ENCODE peak calls at places on chromosome 16, in seven cellular contexts. S is mesendoderm, G is H9, F is neuronal stem cell, B is H1, J is mesenchymal stem cell, C is trophoblast cell. A is an unnamed sample.

GRCh38 chr16:58821886-58822285 is 87.8 kb upstream of the GOT2 start:
- DNase-seq in S (no peak), G (no peak), F (no peak), B (no peak), J (no peak), C (no peak), A (no peak)

GRCh38 chr16:57127037-57127763 is 34.8 kb downstream of the CPNE2 start:
- DNase-seq in S (no peak), G (no peak), F (no peak), B (no peak), J (no peak), C (no peak), A (no peak)

GRCh38 chr16:50467943-50468748 is 80.0 kb upstream of the NKD1 start:
- DNase-seq in S (peak), G (peak), F (peak), B (no peak), J (no peak), C (peak), A (no peak)

GRCh38 chr16:51698647-51699046 is 547.6 kb upstream of the SALL1 start:
- DNase-seq in S (no peak), G (no peak), F (no peak), B (no peak), J (no peak), C (no peak), A (no peak)

GRCh38 chr16:70302745-70303144 is 3.8 kb downstream of the DDX19B start:
- DNase-seq in S (no peak), G (no peak), F (no peak), B (no peak), J (no peak), C (no peak), A (no peak)

GRCh38 chr16:50491516-50491915 is 56.7 kb upstream of the NKD1 start:
- DNase-seq in S (no peak), G (no peak), F (no peak), B (no peak), J (no peak), C (no peak), A (no peak)

GRCh38 chr16:30060354-30061194 is 5.0 kb upstream of the ALDOA start:
- DNase-seq in S (no peak), G (no peak), F (no peak), B (no peak), J (peak), C (peak), A (no peak)

GRCh38 chr16:50680907-50681885 is at the start of gene SNX20:
- DNase-seq in S (no peak), G (no peak), F (no peak), B (no peak), J (no peak), C (no peak), A (no peak)

GRCh38 chr16:9647981-9648701 is 534.1 kb downstream of the GRIN2A start:
- DNase-seq in S (peak), G (no peak), F (peak), B (no peak), J (no peak), C (peak), A (no peak)

GRCh38 chr16:73058616-73059409 is 10.9 kb upstream of the ZFHX3 start:
- DNase-seq in S (peak), G (no peak), F (peak), B (no peak), J (peak), C (peak), A (peak)

GRCh38 chr16:57778658-57779057 is 23.6 kb downstream of the KIFC3 start:
- DNase-seq in S (no peak), G (no peak), F (no peak), B (no peak), J (no peak), C (no peak), A (no peak)

GRCh38 chr16:3642397-3643094 is 11.9 kb upstream of the DNASE1 start:
- DNase-seq in S (peak), G (no peak), F (no peak), B (no peak), J (peak), C (peak), A (no peak)

GRCh38 chr16:87724490-87725291 is 41.1 kb downstream of the KLHDC4 start:
- DNase-seq in S (no peak), G (no peak), F (no peak), B (no peak), J (no peak), C (no peak), A (no peak)

GRCh38 chr16:14249291-14250032 is 178.3 kb downstream of the MRTFB start:
- DNase-seq in S (peak), G (no peak), F (peak), B (no peak), J (peak), C (peak), A (peak)

GRCh38 chr16:22380529-22380928 is 6.1 kb upstream of the CDR2 start:
- DNase-seq in S (no peak), G (no peak), F (no peak), B (no peak), J (no peak), C (no peak), A (peak)

GRCh38 chr16:15856901-15857778 is at the start of gene MYH11:
- DNase-seq in S (peak), G (peak), F (peak), B (no peak), J (peak), C (no peak), A (no peak)

GRCh38 chr16:22673463-22673862 is 140.5 kb upstream of the HS3ST2 start:
- DNase-seq in S (no peak), G (peak), F (no peak), B (no peak), J (no peak), C (no peak), A (no peak)

GRCh38 chr16:24729967-24730815 is 740 bp downstream of the TNRC6A start:
- DNase-seq in S (peak), G (no peak), F (peak), B (no peak), J (peak), C (peak), A (peak)

GRCh38 chr16:11729787-11730186 is 12.9 kb downstream of the TXNDC11 start:
- DNase-seq in S (no peak), G (no peak), F (no peak), B (no peak), J (no peak), C (no peak), A (no peak)

GRCh38 chr16:53991181-53992056 is 287.5 kb downstream of the FTO start:
- DNase-seq in S (peak), G (no peak), F (no peak), B (no peak), J (peak), C (no peak), A (peak)

GRCh38 chr16:57601801-57602478 is 26.5 kb upstream of the ADGRG1 start:
- DNase-seq in S (no peak), G (no peak), F (no peak), B (no peak), J (no peak), C (no peak), A (no peak)

GRCh38 chr16:50195276-50195675 is 42.2 kb downstream of the TENT4B start:
- DNase-seq in S (no peak), G (no peak), F (no peak), B (no peak), J (peak), C (peak), A (peak)

GRCh38 chr16:29995330-29995910 is at the start of gene HIRIP3:
- DNase-seq in S (peak), G (peak), F (peak), B (no peak), J (peak), C (peak), A (peak)

GRCh38 chr16:84735846-84736586 is 36.2 kb downstream of the USP10 start:
- DNase-seq in S (no peak), G (no peak), F (no peak), B (no peak), J (no peak), C (no peak), A (no peak)

GRCh38 chr16:69145658-69146057 is 13.2 kb downstream of the UTP4 start:
- DNase-seq in S (no peak), G (no peak), F (no peak), B (no peak), J (no peak), C (peak), A (peak)

GRCh38 chr16:56632160-56632847 is at the start of gene MT1M:
- DNase-seq in S (peak), G (no peak), F (no peak), B (no peak), J (peak), C (no peak), A (no peak)

GRCh38 chr16:3458278-3458851 is 14.9 kb downstream of the NAA60 start:
- DNase-seq in S (peak), G (no peak), F (peak), B (no peak), J (peak), C (peak), A (peak)

GRCh38 chr16:56669005-56669839 is at the start of gene MT1H:
- DNase-seq in S (no peak), G (peak), F (no peak), B (no peak), J (no peak), C (no peak), A (no peak)

GRCh38 chr16:3578610-3579551 is 1.7 kb upstream of the NLRC3 start:
- DNase-seq in S (peak), G (no peak), F (peak), B (no peak), J (no peak), C (no peak), A (no peak)

GRCh38 chr16:68645494-68646388 is 631 bp downstream of the CDH3 start:
- DNase-seq in S (peak), G (peak), F (no peak), B (no peak), J (no peak), C (peak), A (no peak)

GRCh38 chr16:66337434-66338188 is 28.9 kb upstream of the CDH5 start:
- DNase-seq in S (no peak), G (no peak), F (no peak), B (no peak), J (no peak), C (no peak), A (peak)

GRCh38 chr16:6335072-6335471 is 997.6 kb upstream of the RBFOX1 start:
- DNase-seq in S (peak), G (peak), F (peak), B (no peak), J (no peak), C (peak), A (no peak)

GRCh38 chr16:19446300-19446846 is 28.7 kb downstream of the TMC5 start:
- DNase-seq in S (no peak), G (no peak), F (no peak), B (no peak), J (no peak), C (no peak), A (no peak)

GRCh38 chr16:11556945-11557720 is 29.6 kb downstream of the LITAF start:
- DNase-seq in S (no peak), G (no peak), F (no peak), B (no peak), J (no peak), C (no peak), A (no peak)

GRCh38 chr16:31386157-31386984 is 6.8 kb upstream of the ITGAD start:
- DNase-seq in S (peak), G (no peak), F (no peak), B (no peak), J (peak), C (peak), A (peak)

GRCh38 chr16:68722119-68723024 is 14.7 kb upstream of the CDH1 start:
- DNase-seq in S (peak), G (no peak), F (no peak), B (no peak), J (no peak), C (peak), A (no peak)

GRCh38 chr16:31181102-31181830 is 1.3 kb downstream of the FUS start:
- DNase-seq in S (peak), G (no peak), F (peak), B (no peak), J (peak), C (peak), A (peak)

GRCh38 chr16:27902551-27902950 is 161.0 kb downstream of the GSG1L start:
- DNase-seq in S (no peak), G (no peak), F (no peak), B (no peak), J (no peak), C (peak), A (no peak)

GRCh38 chr16:27901956-27902355 is 161.6 kb downstream of the GSG1L start:
- DNase-seq in S (no peak), G (no peak), F (no peak), B (no peak), J (no peak), C (no peak), A (no peak)

GRCh38 chr16:27903046-27903655 is 160.4 kb downstream of the GSG1L start:
- DNase-seq in S (no peak), G (no peak), F (no peak), B (no peak), J (no peak), C (no peak), A (no peak)

GRCh38 chr16:27911486-27911885 is 152.0 kb downstream of the GSG1L start:
- DNase-seq in S (no peak), G (no peak), F (no peak), B (no peak), J (no peak), C (no peak), A (no peak)

GRCh38 chr16:27906883-27907282 is 156.6 kb downstream of the GSG1L start:
- DNase-seq in S (peak), G (no peak), F (no peak), B (no peak), J (no peak), C (no peak), A (no peak)
- H2BK120ac ChIP-seq in S (no peak), G (no peak), F (no peak), B (no peak), J (no peak), C (no peak), A (no peak)

DNA sequence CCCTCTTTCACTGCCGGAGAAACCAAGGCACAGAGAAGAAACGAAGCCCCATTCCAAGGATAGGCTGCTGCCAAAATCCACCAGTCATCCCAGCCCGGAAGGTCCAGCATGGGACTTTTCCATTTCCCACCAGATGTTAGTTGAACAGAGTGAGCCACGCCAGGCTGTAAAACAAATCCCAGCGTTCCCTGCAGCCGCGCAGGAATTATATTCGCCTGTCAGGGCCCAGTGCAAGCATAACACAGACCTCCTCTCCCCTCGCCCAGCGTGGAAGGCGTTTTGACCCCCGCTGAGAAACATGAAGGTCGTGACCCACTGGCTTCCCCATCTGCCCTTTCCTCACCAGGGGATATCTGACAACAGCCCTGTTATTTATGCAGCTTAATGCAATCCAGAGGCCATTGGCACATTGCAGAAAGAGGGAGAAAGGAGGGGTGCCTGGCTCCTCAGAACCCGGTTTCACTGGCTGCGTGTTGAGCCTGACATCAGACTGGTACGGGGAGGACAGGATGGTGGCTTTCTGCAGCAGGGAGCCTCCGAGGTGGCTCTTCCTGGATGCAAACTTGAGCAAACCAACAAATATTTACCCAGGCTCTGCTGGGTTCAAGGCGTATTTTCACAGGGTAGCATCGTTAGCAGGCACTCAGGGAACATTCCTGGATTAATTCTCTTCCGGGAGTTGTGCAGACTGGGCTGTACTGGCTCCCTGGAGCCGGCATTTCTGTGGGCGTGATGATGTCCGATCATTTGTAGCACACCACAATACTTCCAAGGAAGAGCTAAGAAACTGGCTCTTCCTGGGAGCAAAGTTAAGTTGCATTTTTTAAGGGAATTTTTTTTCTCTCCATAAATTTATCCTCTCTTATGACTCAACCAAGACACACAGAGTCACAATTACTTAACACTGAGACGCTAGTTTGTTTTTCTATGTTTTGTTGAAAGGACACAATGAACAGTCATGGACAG is 211.9 kb upstream of the FOXF1 start:
- DNase-seq in S (no peak), G (no peak), F (no peak), B (no peak), J (peak), C (no peak), A (peak)
- H3K4ac ChIP-seq in S (no peak), G (no peak), F (no peak), B (no peak), J (peak), C (no peak), A (peak)

GRCh38 chr16:17144431-17144830 is 326.3 kb downstream of the XYLT1 start:
- DNase-seq in S (no peak), G (no peak), F (no peak), B (no peak), J (no peak), C (no peak), A (no peak)
- H2BK5ac ChIP-seq in S (no peak), G (no peak), F (no peak), B (no peak), J (no peak), C (no peak), A (no peak)

GRCh38 chr16:1511662-1512061 is 18.5 kb downstream of the TELO2 start:
- DNase-seq in S (no peak), G (no peak), F (no peak), B (no peak), J (no peak), C (no peak), A (no peak)

GRCh38 chr16:1508494-1509167 is 15.5 kb downstream of the TELO2 start:
- DNase-seq in S (no peak), G (no peak), F (no peak), B (no peak), J (no peak), C (no peak), A (no peak)

GRCh38 chr16:1510941-1511351 is 17.8 kb downstream of the TELO2 start:
- DNase-seq in S (peak), G (peak), F (no peak), B (no peak), J (no peak), C (peak), A (no peak)

GRCh38 chr16:1510272-1510671 is 17.1 kb downstream of the TELO2 start:
- DNase-seq in S (no peak), G (no peak), F (no peak), B (no peak), J (no peak), C (no peak), A (no peak)

DNA sequence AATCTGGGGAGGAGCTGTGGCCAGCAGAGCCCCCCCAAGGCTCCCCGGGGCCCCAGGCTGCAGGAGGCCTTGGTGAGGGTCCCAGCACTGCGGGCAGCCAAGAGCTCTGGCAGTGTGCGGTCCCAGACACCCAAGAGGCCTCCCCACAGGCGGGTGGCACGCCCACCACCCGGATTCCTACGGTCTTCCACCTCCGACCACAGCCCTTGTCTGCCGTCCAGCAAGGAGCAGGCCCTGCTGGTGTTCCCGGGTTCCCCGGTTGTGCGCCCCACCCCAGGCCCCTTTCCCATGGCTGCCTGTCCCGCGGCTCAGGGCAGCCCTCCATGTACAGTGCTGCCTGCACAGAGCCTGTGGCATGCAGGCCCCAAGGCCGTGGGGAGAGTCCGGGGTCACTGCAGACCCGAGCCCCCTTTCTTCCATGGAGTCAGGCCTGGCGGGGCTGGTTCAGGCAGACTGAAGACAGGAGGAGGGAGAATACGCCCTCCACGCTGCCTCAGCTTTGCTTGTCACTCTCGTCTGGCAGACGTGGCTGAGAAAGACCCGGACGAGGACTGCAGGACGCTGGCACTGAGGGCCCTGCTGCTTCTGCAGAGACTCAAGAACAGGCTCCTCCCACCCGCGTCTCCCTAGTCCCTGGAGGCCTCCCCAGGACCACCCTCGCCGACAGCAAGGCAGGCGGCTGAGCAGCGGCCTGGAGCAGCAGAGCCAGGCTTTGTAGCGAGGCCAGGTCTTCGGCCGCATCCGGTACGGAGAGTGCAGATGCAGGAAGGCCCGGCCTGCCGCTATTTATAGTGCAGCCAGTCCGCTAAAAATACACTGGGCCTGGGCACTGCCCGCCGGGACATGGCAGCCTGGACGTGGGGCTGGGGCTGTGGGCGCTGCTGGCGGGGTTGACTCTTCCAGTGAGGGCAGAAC is 16.4 kb downstream of the TELO2 start:
- DNase-seq in S (no peak), G (no peak), F (no peak), B (no peak), J (no peak), C (no peak), A (no peak)
- H2BK120ac ChIP-seq in S (no peak), G (no peak), F (no peak), B (no peak), J (no peak), C (no peak), A (no peak)